ENCODE peak calls at places on chromosomes 16 and 17, in five cellular contexts. J is fibroblast of the aortic adventitia; S is CD4-positive, CD25-positive, alpha-beta regulatory T cell; C is uterus; R is AG09309. F is an unnamed sample.

GRCh38 chr17:17751489-17751995 is 70.3 kb downstream of the RAI1 start:
- DNase-seq in J (no peak), S (peak), C (no peak), R (no peak), F (peak)

GRCh38 chr16:48958681-48959080 is 323.0 kb downstream of the CBLN1 start:
- DNase-seq in J (no peak), S (no peak), C (no peak), R (no peak), F (no peak)

GRCh38 chr17:58233547-58233946 is 4.8 kb upstream of the LPO start:
- DNase-seq in J (no peak), S (no peak), C (no peak), R (no peak), F (peak)

GRCh38 chr17:11176549-11176948 is 64.5 kb upstream of the SHISA6 start:
- DNase-seq in J (no peak), S (no peak), C (no peak), R (no peak), F (no peak)

GRCh38 chr17:57574040-57574513 is 171.0 kb downstream of the CCDC182 start:
- DNase-seq in J (peak), S (no peak), C (peak), R (no peak), F (no peak)

GRCh38 chr17:79841369-79842135 is 2.3 kb upstream of the CBX4 start:
- DNase-seq in J (no peak), S (no peak), C (no peak), R (no peak), F (no peak)

GRCh38 chr16:72172105-72173034 is at the start of gene PMFBP1:
- DNase-seq in J (peak), S (no peak), C (no peak), R (peak), F (peak)

GRCh38 chr16:85390511-85391174 is 222.5 kb upstream of the GSE1 start:
- DNase-seq in J (peak), S (no peak), C (peak), R (peak), F (no peak)

GRCh38 chr16:87226926-87227650 is 90.1 kb downstream of the C16orf95 start:
- DNase-seq in J (peak), S (no peak), C (no peak), R (no peak), F (no peak)

GRCh38 chr17:48497103-48497502 is 33.7 kb downstream of the HOXB1 start:
- DNase-seq in J (peak), S (no peak), C (no peak), R (no peak), F (no peak)

GRCh38 chr16:11151156-11151904 is 104.7 kb downstream of the SOCS1 start:
- DNase-seq in J (no peak), S (no peak), C (no peak), R (no peak), F (no peak)

GRCh38 chr17:4872786-4873185 is 26.6 kb upstream of the C17orf107 start:
- DNase-seq in J (peak), S (no peak), C (no peak), R (no peak), F (no peak)
- H3K4me3 ChIP-seq in J (no peak), S (no peak), C (no peak), R (no peak), F (no peak)

GRCh38 chr17:29136998-29137730 is 43.0 kb downstream of the MYO18A start:
- DNase-seq in J (peak), S (no peak), C (no peak), R (no peak), F (no peak)

GRCh38 chr17:29129731-29130130 is 50.5 kb downstream of the MYO18A start:
- DNase-seq in J (no peak), S (no peak), C (no peak), R (no peak), F (no peak)

GRCh38 chr17:29131814-29132682 is 48.1 kb downstream of the MYO18A start:
- DNase-seq in J (peak), S (no peak), C (peak), R (peak), F (no peak)

GRCh38 chr17:29135464-29135863 is 44.7 kb downstream of the MYO18A start:
- DNase-seq in J (no peak), S (no peak), C (no peak), R (no peak), F (no peak)

GRCh38 chr17:29133146-29133713 is 47.0 kb downstream of the MYO18A start:
- DNase-seq in J (peak), S (no peak), C (peak), R (no peak), F (no peak)
- H3K4me3 ChIP-seq in J (peak), S (no peak), C (no peak), R (no peak), F (no peak)

GRCh38 chr17:77435272-77436057 is 294.7 kb downstream of the SEC14L1 start:
- DNase-seq in J (no peak), S (no peak), C (no peak), R (no peak), F (no peak)

GRCh38 chr17:77436058-77436442 is 295.3 kb downstream of the SEC14L1 start:
- DNase-seq in J (peak), S (no peak), C (no peak), R (no peak), F (no peak)

GRCh38 chr17:77437747-77438146 is 297.0 kb downstream of the SEC14L1 start:
- DNase-seq in J (no peak), S (no peak), C (no peak), R (no peak), F (no peak)

GRCh38 chr17:77437017-77437416 is 296.2 kb downstream of the SEC14L1 start:
- DNase-seq in J (peak), S (no peak), C (no peak), R (no peak), F (no peak)

GRCh38 chr17:77436481-77436880 is 295.7 kb downstream of the SEC14L1 start:
- DNase-seq in J (no peak), S (no peak), C (no peak), R (no peak), F (no peak)
- H3K4me3 ChIP-seq in J (no peak), S (peak), C (no peak), R (no peak), F (no peak)

DNA sequence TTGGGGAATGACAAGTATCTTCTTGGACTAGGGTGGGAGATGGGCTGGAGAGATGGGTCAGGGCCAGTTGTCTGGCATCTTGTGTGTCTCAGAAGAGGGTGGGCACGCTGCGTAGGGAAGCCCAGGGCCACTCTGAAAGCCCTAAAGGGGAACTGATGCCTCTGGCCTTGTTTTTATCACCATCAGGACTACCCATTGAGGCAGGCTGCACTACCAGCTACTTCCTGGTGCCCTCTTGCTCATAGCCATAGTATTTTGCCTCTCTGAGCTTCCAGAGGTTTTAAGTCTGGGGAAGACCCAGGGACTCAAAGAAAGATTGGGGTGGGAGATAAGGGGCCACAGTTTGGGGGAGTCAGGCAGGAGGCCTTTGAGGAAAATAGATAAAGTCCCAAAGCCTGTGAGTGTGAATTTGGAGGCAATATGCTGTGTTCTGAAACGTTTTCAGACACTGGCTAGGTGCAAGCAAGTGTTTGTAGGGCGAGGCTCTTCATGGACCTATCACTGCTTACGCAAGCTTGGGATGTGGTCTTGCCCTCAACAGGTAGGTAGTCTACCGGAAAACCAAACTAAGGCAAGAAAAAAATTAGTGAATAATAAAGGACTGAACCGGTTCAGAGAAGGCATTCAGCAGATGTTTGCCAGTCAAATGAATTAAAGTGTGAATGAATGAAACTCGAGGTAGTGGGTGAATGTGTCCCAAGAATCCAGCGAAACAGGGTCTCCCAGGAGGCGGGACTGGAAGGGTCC is 688 bp upstream of the ITGB3 start:
- DNase-seq in J (no peak), S (no peak), C (no peak), R (no peak), F (no peak)
- H3K4me3 ChIP-seq in J (peak), S (no peak), C (peak), R (peak), F (peak)

GRCh38 chr16:31143036-31143888 is 6.6 kb downstream of the PRSS36 start:
- DNase-seq in J (no peak), S (no peak), C (peak), R (no peak), F (no peak)
- H3K4me3 ChIP-seq in J (peak), S (no peak), C (peak), R (no peak), F (peak)

DNA sequence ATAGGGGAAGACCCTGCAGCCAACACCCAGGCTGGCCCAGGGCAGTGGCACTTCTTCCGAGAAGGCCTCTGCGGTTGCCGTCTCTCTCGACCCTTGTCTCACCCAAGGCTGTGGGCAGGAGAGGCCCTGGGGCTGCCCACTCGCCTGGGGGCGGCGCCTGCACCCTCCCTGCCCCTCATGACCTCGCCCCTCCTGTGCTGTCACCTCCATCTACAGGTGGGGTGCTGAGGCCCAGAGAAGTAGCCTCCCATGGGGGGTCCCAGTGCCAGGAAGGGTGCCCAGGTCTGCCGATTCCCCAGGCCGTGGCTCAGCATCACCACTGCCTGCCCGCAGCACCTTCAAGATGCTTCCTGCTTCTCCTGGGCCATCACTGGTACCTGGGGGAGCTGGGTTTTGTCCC is 992 bp downstream of the NLRC3 start:
- DNase-seq in J (no peak), S (no peak), C (no peak), R (no peak), F (peak)
- H3K4me3 ChIP-seq in J (no peak), S (peak), C (no peak), R (no peak), F (peak)

DNA sequence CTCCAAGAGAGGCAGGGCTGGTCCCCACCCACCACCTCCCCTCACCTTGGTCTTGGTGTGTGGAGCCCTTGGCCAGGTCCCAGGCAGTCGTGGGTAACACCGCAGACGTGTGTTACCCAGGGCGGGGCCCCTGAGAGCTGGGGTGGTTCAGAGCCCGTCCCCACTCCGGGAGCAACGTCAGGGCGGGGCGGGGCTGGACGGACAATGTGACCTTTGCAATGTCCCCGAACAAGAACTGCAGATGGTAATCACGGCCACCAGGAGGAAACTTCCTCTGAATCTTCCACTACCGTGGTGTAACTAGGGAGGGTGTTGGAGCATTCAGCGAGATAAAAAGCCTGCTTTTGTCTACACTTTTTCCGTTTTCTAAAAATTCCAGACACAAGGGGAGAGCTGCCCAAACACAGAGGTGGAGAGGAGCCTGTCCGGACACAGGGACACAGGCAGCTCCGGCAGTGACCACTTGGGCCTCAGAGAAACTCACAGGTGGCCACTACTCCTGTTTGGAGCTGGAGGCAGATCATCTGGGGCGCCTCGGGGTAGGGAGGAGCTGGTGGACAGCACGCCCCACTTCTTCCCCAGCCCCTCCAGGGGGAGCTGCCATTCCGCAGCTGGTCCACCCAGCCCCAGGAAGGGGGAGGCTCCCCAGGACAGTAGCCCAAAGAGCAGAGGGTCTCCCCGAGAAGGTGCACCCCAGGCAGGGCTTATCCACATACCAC is 14.2 kb upstream of the SLC38A10 start:
- DNase-seq in J (peak), S (no peak), C (peak), R (no peak), F (peak)
- H3K4me3 ChIP-seq in J (peak), S (no peak), C (no peak), R (peak), F (no peak)

GRCh38 chr17:72219824-72220473 is 99.1 kb downstream of the SOX9 start:
- DNase-seq in J (no peak), S (no peak), C (no peak), R (no peak), F (no peak)
- H3K4me3 ChIP-seq in J (no peak), S (no peak), C (no peak), R (no peak), F (no peak)

F was measured in GM12865.